ENCODE peak calls at places on chromosomes 4 and X, in eight cellular contexts. B is endothelial cell of umbilical vein, D is suprapubic skin, I is GM12878, R is spleen, Z is breast epithelium, M is H1, O is HCT116. W is an unnamed sample.
A peak's percentile ranks its signal among the peaks of the same experiment; 100 is the strongest.

GRCh38 chr4:121358473-121358872 is 22.3 kb downstream of the QRFPR start:
- DNase-seq in B (no peak), D (no peak), I (no peak), R (no peak), Z (no peak), M (no peak), O (peak; percentile 7), W (no peak)

GRCh38 chr4:94365304-94365703 is 22.7 kb upstream of the HPGDS start:
- DNase-seq in B (peak; percentile 66), D (no peak), I (no peak), R (no peak), Z (no peak), M (no peak), O (no peak), W (no peak)

GRCh38 chr4:108535757-108536156 is 84.6 kb upstream of the RPL34 start:
- DNase-seq in B (peak; percentile 43), D (no peak), I (no peak), R (no peak), Z (no peak), M (no peak), O (no peak), W (no peak)

GRCh38 chrX:80807606-80808159 is 2.0 kb downstream of the BRWD3 start:
- DNase-seq in B (no peak), D (no peak), I (no peak), R (no peak), Z (no peak), M (no peak), O (no peak), W (no peak)

GRCh38 chrX:68443155-68443868 is 10.0 kb upstream of the OPHN1 start:
- DNase-seq in B (peak; percentile 67), D (no peak), I (peak; percentile 9), R (no peak), Z (peak; percentile 45), M (no peak), O (no peak), W (no peak)

GRCh38 chr4:26850528-26850927 is 10.1 kb upstream of the STIM2 start:
- DNase-seq in B (no peak), D (no peak), I (no peak), R (no peak), Z (no peak), M (no peak), O (no peak), W (no peak)

GRCh38 chrX:39377773-39378172 is 576.5 kb downstream of the MID1IP1 start:
- DNase-seq in B (no peak), D (no peak), I (no peak), R (no peak), Z (no peak), M (no peak), O (no peak), W (no peak)

GRCh38 chr4:15506464-15506863 is 36.8 kb downstream of the CC2D2A start:
- DNase-seq in B (peak; percentile 56), D (no peak), I (no peak), R (no peak), Z (no peak), M (no peak), O (no peak), W (no peak)

GRCh38 chrX:103530540-103530939 is 11.3 kb upstream of the RAB40A start:
- DNase-seq in B (no peak), D (no peak), I (no peak), R (no peak), Z (no peak), M (no peak), O (no peak), W (no peak)

GRCh38 chrX:38249965-38250364 is 29.3 kb upstream of the SRPX start:
- DNase-seq in B (peak; percentile 68), D (no peak), I (no peak), R (no peak), Z (no peak), M (no peak), O (no peak), W (no peak)

GRCh38 chr4:118351851-118352827 is 664 bp downstream of the PRSS12 start:
- DNase-seq in B (no peak), D (peak; percentile 67), I (no peak), R (peak; percentile 74), Z (no peak), M (no peak), O (peak; percentile 48), W (no peak)

GRCh38 chr4:1285790-1286553 is 3.7 kb upstream of the MAEA start:
- DNase-seq in B (no peak), D (no peak), I (no peak), R (peak; percentile 76), Z (no peak), M (no peak), O (no peak), W (no peak)

GRCh38 chr4:158814636-158815035 is 45.8 kb downstream of the FNIP2 start:
- DNase-seq in B (no peak), D (no peak), I (no peak), R (no peak), Z (no peak), M (no peak), O (no peak), W (no peak)

GRCh38 chr4:41214158-41215146 is at the start of gene APBB2:
- DNase-seq in B (peak; percentile 98), D (peak; percentile 96), I (peak; percentile 49), R (peak; percentile 87), Z (peak; percentile 91), M (peak; percentile 95), O (peak; percentile 93), W (peak; percentile 95)

GRCh38 chr4:186979966-186980745 is 256.5 kb upstream of the FAT1 start:
- DNase-seq in B (no peak), D (no peak), I (no peak), R (no peak), Z (no peak), M (no peak), O (no peak), W (no peak)

GRCh38 chr4:108884596-108884995 is 121.7 kb upstream of the ETNPPL start:
- DNase-seq in B (no peak), D (no peak), I (no peak), R (no peak), Z (no peak), M (no peak), O (no peak), W (no peak)

GRCh38 chr4:55086561-55086960 is 38.8 kb downstream of the KDR start:
- DNase-seq in B (no peak), D (no peak), I (no peak), R (no peak), Z (no peak), M (no peak), O (no peak), W (no peak)

GRCh38 chr4:55080174-55080865 is 45.1 kb downstream of the KDR start:
- DNase-seq in B (no peak), D (no peak), I (no peak), R (no peak), Z (no peak), M (no peak), O (no peak), W (no peak)

GRCh38 chr4:55087016-55087929 is 38.1 kb downstream of the KDR start:
- DNase-seq in B (no peak), D (no peak), I (no peak), R (no peak), Z (no peak), M (no peak), O (no peak), W (no peak)

GRCh38 chr4:55087930-55088293 is 37.5 kb downstream of the KDR start:
- DNase-seq in B (no peak), D (no peak), I (no peak), R (no peak), Z (no peak), M (no peak), O (no peak), W (no peak)

DNA sequence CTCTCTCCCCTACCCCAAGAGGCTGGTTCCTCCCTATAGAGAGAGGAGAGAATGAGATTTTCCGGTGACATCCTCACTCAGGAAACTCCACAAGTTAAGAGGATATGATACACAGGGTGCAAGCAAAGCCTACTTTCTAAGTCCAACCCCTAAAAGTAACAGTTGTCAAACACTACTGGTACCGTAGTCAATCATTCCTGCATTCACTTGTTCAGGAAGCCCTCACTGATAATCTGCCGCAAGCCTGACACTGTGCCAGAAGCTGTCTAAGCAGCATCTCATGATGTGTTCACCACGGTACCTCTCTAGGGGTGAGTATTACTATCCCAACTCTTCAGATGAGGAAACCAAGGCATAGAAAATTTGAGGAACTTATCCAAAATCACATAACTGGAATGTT is 41.6 kb downstream of the KDR start:
- DNase-seq in B (no peak), D (no peak), I (no peak), R (no peak), Z (no peak), M (no peak), O (no peak), W (no peak)
- H3K4me3 ChIP-seq in B (no peak overlapping the region), D (no peak overlapping the region), I (no peak overlapping the region), R (no peak overlapping the region), Z (no peak overlapping the region), M (no peak overlapping the region), O (no peak overlapping the region), W (no peak overlapping the region)

DNA sequence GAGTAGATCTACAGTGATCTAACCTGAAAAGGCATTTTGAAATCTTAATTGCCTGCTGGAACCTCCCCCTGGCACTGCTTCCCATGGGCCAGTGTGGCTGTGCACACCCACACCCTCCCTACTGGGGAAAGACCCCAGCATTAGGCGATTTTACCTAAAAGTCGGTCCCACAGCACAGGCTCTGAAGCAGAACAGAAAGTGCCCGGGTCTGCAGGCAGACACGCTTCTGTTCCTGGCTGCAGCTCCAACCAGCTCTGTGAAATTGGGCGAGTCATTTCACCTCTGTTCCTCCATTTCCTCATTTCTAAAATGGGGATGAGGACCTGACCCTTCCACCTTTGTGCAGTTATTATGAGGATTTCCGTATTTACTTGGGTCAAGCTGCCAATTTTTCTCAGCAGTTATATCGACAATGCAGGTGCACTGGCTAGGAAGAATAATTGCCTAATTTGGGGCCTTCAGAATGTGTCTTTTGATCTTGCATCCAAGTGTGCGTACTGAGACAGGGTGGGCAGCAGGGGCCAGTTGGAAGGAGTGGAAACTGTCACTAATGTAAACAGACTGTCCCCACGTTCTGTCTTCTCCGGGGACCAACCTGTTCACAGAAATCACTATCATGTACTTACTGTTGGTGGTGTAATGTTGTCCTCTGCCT is 7.1 kb downstream of the KLF3 start:
- DNase-seq in B (peak; percentile 51), D (no peak), I (no peak), R (no peak), Z (no peak), M (no peak), O (no peak), W (no peak)
- TF ChIP-seq POLR2AphosphoS5 in B (no peak), D (no peak), I (no peak), R (no peak), Z (peak; percentile 38), M (no peak), O (no peak), W (no peak)

GRCh38 chrX:49073641-49074575 is at the start of gene PRAF2:
- DNase-seq in B (peak; percentile 91), D (peak; percentile 96), I (peak; percentile 42), R (peak; percentile 97), Z (peak; percentile 91), M (peak; percentile 46), O (peak; percentile 66), W (peak; percentile 91)
- TF ChIP-seq POLR2A in B (peak; percentile 65), D (no peak), I (peak; percentile 82), R (peak; percentile 28), Z (no peak), M (peak; percentile 58), O (peak; percentile 29), W (peak; percentile 57)

GRCh38 chrX:47239898-47240545 is 7.2 kb downstream of the USP11 start:
- DNase-seq in B (no peak), D (peak; percentile 30), I (no peak), R (no peak), Z (no peak), M (no peak), O (no peak), W (no peak)
- H3K4me3 ChIP-seq in B (no peak overlapping the region), D (no peak overlapping the region), I (no peak overlapping the region), R (no peak overlapping the region), Z (no peak overlapping the region), M (no peak overlapping the region), O (no peak overlapping the region), W (no peak overlapping the region)